ENCODE peak calls at places on chromosomes 4 and X, in eight cellular contexts. One of them, this sample, is unnamed.

GRCh38 chrX:48761674-48762471 is at the start of gene GLOD5:
- DNase-seq in sciatic nerve: no peak
- DNase-seq in mammary epithelial cell: peak
- DNase-seq in NCI-H1048: no peak
- DNase-seq in tibial artery: no peak
- DNase-seq in smooth muscle cell of the brain vasculature: no peak
- DNase-seq in naive thymus-derived CD8-positive, alpha-beta T cell: no peak
- DNase-seq in Panc1: no peak
- DNase-seq in this sample: peak

GRCh38 chr4:185534534-185534849 is 815 bp downstream of the PDLIM3 start:
- DNase-seq in sciatic nerve: no peak
- DNase-seq in mammary epithelial cell: no peak
- DNase-seq in NCI-H1048: no peak
- DNase-seq in tibial artery: no peak
- DNase-seq in smooth muscle cell of the brain vasculature: no peak
- DNase-seq in naive thymus-derived CD8-positive, alpha-beta T cell: no peak
- DNase-seq in Panc1: no peak
- DNase-seq in this sample: no peak

GRCh38 chrX:122934131-122934530 is 249.9 kb upstream of the GRIA3 start:
- DNase-seq in sciatic nerve: no peak
- DNase-seq in mammary epithelial cell: no peak
- DNase-seq in NCI-H1048: no peak
- DNase-seq in tibial artery: no peak
- DNase-seq in smooth muscle cell of the brain vasculature: no peak
- DNase-seq in naive thymus-derived CD8-positive, alpha-beta T cell: no peak
- DNase-seq in Panc1: no peak
- DNase-seq in this sample: no peak

GRCh38 chr4:107037188-107037587 is 1.1 kb upstream of the DKK2 start:
- DNase-seq in sciatic nerve: peak
- DNase-seq in mammary epithelial cell: no peak
- DNase-seq in NCI-H1048: no peak
- DNase-seq in tibial artery: peak
- DNase-seq in smooth muscle cell of the brain vasculature: no peak
- DNase-seq in naive thymus-derived CD8-positive, alpha-beta T cell: no peak
- DNase-seq in Panc1: no peak
- DNase-seq in this sample: no peak

GRCh38 chrX:21528076-21528475 is 130.1 kb downstream of the KLHL34 start:
- DNase-seq in sciatic nerve: no peak
- DNase-seq in mammary epithelial cell: no peak
- DNase-seq in NCI-H1048: no peak
- DNase-seq in tibial artery: no peak
- DNase-seq in smooth muscle cell of the brain vasculature: no peak
- DNase-seq in naive thymus-derived CD8-positive, alpha-beta T cell: no peak
- DNase-seq in Panc1: no peak
- DNase-seq in this sample: no peak

GRCh38 chr4:101421393-101421792 is 74.1 kb upstream of the PPP3CA start:
- DNase-seq in sciatic nerve: no peak
- DNase-seq in mammary epithelial cell: no peak
- DNase-seq in NCI-H1048: no peak
- DNase-seq in tibial artery: no peak
- DNase-seq in smooth muscle cell of the brain vasculature: no peak
- DNase-seq in naive thymus-derived CD8-positive, alpha-beta T cell: no peak
- DNase-seq in Panc1: no peak
- DNase-seq in this sample: no peak

GRCh38 chrX:41518841-41519220 is 71.7 kb downstream of the NYX start:
- DNase-seq in sciatic nerve: no peak
- DNase-seq in mammary epithelial cell: peak
- DNase-seq in NCI-H1048: no peak
- DNase-seq in tibial artery: no peak
- DNase-seq in smooth muscle cell of the brain vasculature: no peak
- DNase-seq in naive thymus-derived CD8-positive, alpha-beta T cell: no peak
- DNase-seq in Panc1: no peak
- DNase-seq in this sample: no peak

GRCh38 chr4:27684501-27685077 is 823.9 kb downstream of the STIM2 start:
- DNase-seq in sciatic nerve: peak
- DNase-seq in mammary epithelial cell: peak
- DNase-seq in NCI-H1048: no peak
- DNase-seq in tibial artery: no peak
- DNase-seq in smooth muscle cell of the brain vasculature: peak
- DNase-seq in naive thymus-derived CD8-positive, alpha-beta T cell: no peak
- DNase-seq in Panc1: peak
- DNase-seq in this sample: peak

GRCh38 chr4:99651370-99651769 is 6.3 kb downstream of the C4orf54 start:
- DNase-seq in sciatic nerve: no peak
- DNase-seq in mammary epithelial cell: no peak
- DNase-seq in NCI-H1048: no peak
- DNase-seq in tibial artery: no peak
- DNase-seq in smooth muscle cell of the brain vasculature: no peak
- DNase-seq in naive thymus-derived CD8-positive, alpha-beta T cell: no peak
- DNase-seq in Panc1: no peak
- DNase-seq in this sample: no peak

GRCh38 chrX:12711435-12712040 is 79.7 kb upstream of the PRPS2 start:
- DNase-seq in sciatic nerve: no peak
- DNase-seq in mammary epithelial cell: no peak
- DNase-seq in NCI-H1048: no peak
- DNase-seq in tibial artery: no peak
- DNase-seq in smooth muscle cell of the brain vasculature: no peak
- DNase-seq in naive thymus-derived CD8-positive, alpha-beta T cell: no peak
- DNase-seq in Panc1: no peak
- DNase-seq in this sample: no peak

GRCh38 chr4:167578906-167579305 is 344.6 kb upstream of the SPOCK3 start:
- DNase-seq in sciatic nerve: no peak
- DNase-seq in mammary epithelial cell: no peak
- DNase-seq in NCI-H1048: no peak
- DNase-seq in tibial artery: no peak
- DNase-seq in smooth muscle cell of the brain vasculature: no peak
- DNase-seq in naive thymus-derived CD8-positive, alpha-beta T cell: no peak
- DNase-seq in Panc1: no peak
- DNase-seq in this sample: peak

GRCh38 chr4:74030285-74030684 is 8.2 kb downstream of the CXCL3 start:
- DNase-seq in sciatic nerve: no peak
- DNase-seq in mammary epithelial cell: no peak
- DNase-seq in NCI-H1048: no peak
- DNase-seq in tibial artery: no peak
- DNase-seq in smooth muscle cell of the brain vasculature: no peak
- DNase-seq in naive thymus-derived CD8-positive, alpha-beta T cell: no peak
- DNase-seq in Panc1: no peak
- DNase-seq in this sample: no peak

GRCh38 chr4:109690690-109691410 is 12.4 kb downstream of the CASP6 start:
- DNase-seq in sciatic nerve: no peak
- DNase-seq in mammary epithelial cell: no peak
- DNase-seq in NCI-H1048: no peak
- DNase-seq in tibial artery: no peak
- DNase-seq in smooth muscle cell of the brain vasculature: no peak
- DNase-seq in naive thymus-derived CD8-positive, alpha-beta T cell: peak
- DNase-seq in Panc1: no peak
- DNase-seq in this sample: no peak

GRCh38 chr4:161828061-161828460 is 335.7 kb downstream of the FSTL5 start:
- DNase-seq in sciatic nerve: no peak
- DNase-seq in mammary epithelial cell: no peak
- DNase-seq in NCI-H1048: no peak
- DNase-seq in tibial artery: no peak
- DNase-seq in smooth muscle cell of the brain vasculature: peak
- DNase-seq in naive thymus-derived CD8-positive, alpha-beta T cell: no peak
- DNase-seq in Panc1: no peak
- DNase-seq in this sample: no peak

GRCh38 chr4:40576651-40577480 is 52.8 kb downstream of the RBM47 start:
- DNase-seq in sciatic nerve: peak
- DNase-seq in mammary epithelial cell: peak
- DNase-seq in NCI-H1048: no peak
- DNase-seq in tibial artery: peak
- DNase-seq in smooth muscle cell of the brain vasculature: no peak
- DNase-seq in naive thymus-derived CD8-positive, alpha-beta T cell: no peak
- DNase-seq in Panc1: peak
- DNase-seq in this sample: peak

GRCh38 chr4:93414041-93414440 is 414.5 kb upstream of the ATOH1 start:
- DNase-seq in sciatic nerve: no peak
- DNase-seq in mammary epithelial cell: no peak
- DNase-seq in NCI-H1048: no peak
- DNase-seq in tibial artery: no peak
- DNase-seq in smooth muscle cell of the brain vasculature: no peak
- DNase-seq in naive thymus-derived CD8-positive, alpha-beta T cell: no peak
- DNase-seq in Panc1: no peak
- DNase-seq in this sample: no peak

GRCh38 chr4:61379406-61379805 is 179.3 kb downstream of the ADGRL3 start:
- DNase-seq in sciatic nerve: no peak
- DNase-seq in mammary epithelial cell: peak
- DNase-seq in NCI-H1048: no peak
- DNase-seq in tibial artery: no peak
- DNase-seq in smooth muscle cell of the brain vasculature: no peak
- DNase-seq in naive thymus-derived CD8-positive, alpha-beta T cell: no peak
- DNase-seq in Panc1: no peak
- DNase-seq in this sample: no peak

GRCh38 chrX:134691453-134691852 is 33.2 kb upstream of the PLAC1 start:
- DNase-seq in sciatic nerve: no peak
- DNase-seq in mammary epithelial cell: no peak
- DNase-seq in NCI-H1048: no peak
- DNase-seq in tibial artery: no peak
- DNase-seq in smooth muscle cell of the brain vasculature: no peak
- DNase-seq in naive thymus-derived CD8-positive, alpha-beta T cell: no peak
- DNase-seq in Panc1: no peak
- DNase-seq in this sample: no peak

GRCh38 chr4:6696611-6697010 is 2.9 kb downstream of the S100P start:
- DNase-seq in sciatic nerve: no peak
- DNase-seq in mammary epithelial cell: peak
- DNase-seq in NCI-H1048: no peak
- DNase-seq in tibial artery: no peak
- DNase-seq in smooth muscle cell of the brain vasculature: no peak
- DNase-seq in naive thymus-derived CD8-positive, alpha-beta T cell: no peak
- DNase-seq in Panc1: no peak
- DNase-seq in this sample: peak

GRCh38 chr4:158777423-158777822 is 8.6 kb downstream of the FNIP2 start:
- DNase-seq in sciatic nerve: no peak
- DNase-seq in mammary epithelial cell: no peak
- DNase-seq in NCI-H1048: no peak
- DNase-seq in tibial artery: no peak
- DNase-seq in smooth muscle cell of the brain vasculature: no peak
- DNase-seq in naive thymus-derived CD8-positive, alpha-beta T cell: no peak
- DNase-seq in Panc1: no peak
- DNase-seq in this sample: no peak

GRCh38 chrX:19592952-19593351 is 77.6 kb upstream of the MAP3K15 start:
- DNase-seq in sciatic nerve: no peak
- DNase-seq in mammary epithelial cell: no peak
- DNase-seq in NCI-H1048: no peak
- DNase-seq in tibial artery: no peak
- DNase-seq in smooth muscle cell of the brain vasculature: no peak
- DNase-seq in naive thymus-derived CD8-positive, alpha-beta T cell: no peak
- DNase-seq in Panc1: no peak
- DNase-seq in this sample: no peak

GRCh38 chr4:169351860-169352259 is 81.1 kb upstream of the SH3RF1 start:
- DNase-seq in sciatic nerve: no peak
- DNase-seq in mammary epithelial cell: no peak
- DNase-seq in NCI-H1048: no peak
- DNase-seq in tibial artery: no peak
- DNase-seq in smooth muscle cell of the brain vasculature: no peak
- DNase-seq in naive thymus-derived CD8-positive, alpha-beta T cell: no peak
- DNase-seq in Panc1: no peak
- DNase-seq in this sample: no peak

GRCh38 chrX:7191681-7192110 is 43.7 kb upstream of the PUDP start:
- DNase-seq in sciatic nerve: no peak
- DNase-seq in mammary epithelial cell: no peak
- DNase-seq in NCI-H1048: no peak
- DNase-seq in tibial artery: no peak
- DNase-seq in smooth muscle cell of the brain vasculature: no peak
- DNase-seq in naive thymus-derived CD8-positive, alpha-beta T cell: no peak
- DNase-seq in Panc1: no peak
- DNase-seq in this sample: no peak

GRCh38 chrX:21943460-21944135 is 3.1 kb downstream of the SMS start:
- DNase-seq in sciatic nerve: no peak
- DNase-seq in mammary epithelial cell: peak
- DNase-seq in NCI-H1048: no peak
- DNase-seq in tibial artery: no peak
- DNase-seq in smooth muscle cell of the brain vasculature: no peak
- DNase-seq in naive thymus-derived CD8-positive, alpha-beta T cell: no peak
- DNase-seq in Panc1: peak
- DNase-seq in this sample: peak

GRCh38 chrX:34638116-34638515 is 19.0 kb downstream of the TMEM47 start:
- DNase-seq in sciatic nerve: no peak
- DNase-seq in mammary epithelial cell: no peak
- DNase-seq in NCI-H1048: no peak
- DNase-seq in tibial artery: no peak
- DNase-seq in smooth muscle cell of the brain vasculature: peak
- DNase-seq in naive thymus-derived CD8-positive, alpha-beta T cell: no peak
- DNase-seq in Panc1: no peak
- DNase-seq in this sample: no peak

GRCh38 chrX:13376857-13377441 is 57.1 kb upstream of the ATXN3L start:
- DNase-seq in sciatic nerve: no peak
- DNase-seq in mammary epithelial cell: peak
- DNase-seq in NCI-H1048: no peak
- DNase-seq in tibial artery: no peak
- DNase-seq in smooth muscle cell of the brain vasculature: peak
- DNase-seq in naive thymus-derived CD8-positive, alpha-beta T cell: no peak
- DNase-seq in Panc1: no peak
- DNase-seq in this sample: peak

GRCh38 chrX:48891402-48892288 is 5.9 kb downstream of the TIMM17B start:
- DNase-seq in sciatic nerve: peak
- DNase-seq in mammary epithelial cell: peak
- DNase-seq in NCI-H1048: peak
- DNase-seq in tibial artery: peak
- DNase-seq in smooth muscle cell of the brain vasculature: no peak
- DNase-seq in naive thymus-derived CD8-positive, alpha-beta T cell: peak
- DNase-seq in Panc1: no peak
- DNase-seq in this sample: peak

GRCh38 chr4:51894246-51894645 is 51.3 kb downstream of the DCUN1D4 start:
- DNase-seq in sciatic nerve: no peak
- DNase-seq in mammary epithelial cell: peak
- DNase-seq in NCI-H1048: no peak
- DNase-seq in tibial artery: no peak
- DNase-seq in smooth muscle cell of the brain vasculature: no peak
- DNase-seq in naive thymus-derived CD8-positive, alpha-beta T cell: no peak
- DNase-seq in Panc1: no peak
- DNase-seq in this sample: peak

GRCh38 chr4:162839814-162840213 is 326.9 kb downstream of the NAF1 start:
- DNase-seq in sciatic nerve: no peak
- DNase-seq in mammary epithelial cell: no peak
- DNase-seq in NCI-H1048: no peak
- DNase-seq in tibial artery: no peak
- DNase-seq in smooth muscle cell of the brain vasculature: no peak
- DNase-seq in naive thymus-derived CD8-positive, alpha-beta T cell: no peak
- DNase-seq in Panc1: no peak
- DNase-seq in this sample: no peak

GRCh38 chr4:118772149-118773081 is 63.5 kb downstream of the SEC24D start:
- DNase-seq in sciatic nerve: no peak
- DNase-seq in mammary epithelial cell: peak
- DNase-seq in NCI-H1048: no peak
- DNase-seq in tibial artery: no peak
- DNase-seq in smooth muscle cell of the brain vasculature: no peak
- DNase-seq in naive thymus-derived CD8-positive, alpha-beta T cell: peak
- DNase-seq in Panc1: peak
- DNase-seq in this sample: peak

GRCh38 chrX:18995216-18995615 is 11.3 kb upstream of the PHKA2 start:
- DNase-seq in sciatic nerve: no peak
- DNase-seq in mammary epithelial cell: peak
- DNase-seq in NCI-H1048: no peak
- DNase-seq in tibial artery: no peak
- DNase-seq in smooth muscle cell of the brain vasculature: no peak
- DNase-seq in naive thymus-derived CD8-positive, alpha-beta T cell: no peak
- DNase-seq in Panc1: no peak
- DNase-seq in this sample: peak

GRCh38 chr4:17642404-17642783 is 28.0 kb downstream of the MED28 start:
- DNase-seq in sciatic nerve: no peak
- DNase-seq in mammary epithelial cell: no peak
- DNase-seq in NCI-H1048: no peak
- DNase-seq in tibial artery: no peak
- DNase-seq in smooth muscle cell of the brain vasculature: no peak
- DNase-seq in naive thymus-derived CD8-positive, alpha-beta T cell: no peak
- DNase-seq in Panc1: no peak
- DNase-seq in this sample: no peak

GRCh38 chrX:119880552-119881437 is 9.2 kb downstream of the NDUFA1 start:
- DNase-seq in sciatic nerve: peak
- DNase-seq in mammary epithelial cell: peak
- DNase-seq in NCI-H1048: no peak
- DNase-seq in tibial artery: no peak
- DNase-seq in smooth muscle cell of the brain vasculature: no peak
- DNase-seq in naive thymus-derived CD8-positive, alpha-beta T cell: peak
- DNase-seq in Panc1: peak
- DNase-seq in this sample: no peak

GRCh38 chrX:64447207-64447606 is 52.0 kb upstream of the MTMR8 start:
- DNase-seq in sciatic nerve: no peak
- DNase-seq in mammary epithelial cell: no peak
- DNase-seq in NCI-H1048: no peak
- DNase-seq in tibial artery: no peak
- DNase-seq in smooth muscle cell of the brain vasculature: no peak
- DNase-seq in naive thymus-derived CD8-positive, alpha-beta T cell: no peak
- DNase-seq in Panc1: no peak
- DNase-seq in this sample: no peak

This sample was measured in foreskin keratinocyte.